ENCODE peak calls at places on chromosome 3, in four cellular contexts. One of them, this sample, is unnamed.

GRCh38 chr3:16294854-16295253 is 29.8 kb downstream of the OXNAD1 start:
- DNase-seq in HepG2: no peak
- DNase-seq in K562: no peak
- DNase-seq in H1: no peak
- DNase-seq in this sample: no peak

GRCh38 chr3:46559030-46559704 is 6.9 kb downstream of the LRRC2 start:
- DNase-seq in HepG2: no peak
- DNase-seq in K562: no peak
- DNase-seq in H1: peak
- DNase-seq in this sample: no peak

GRCh38 chr3:134201201-134202130 is 49.2 kb downstream of the RYK start:
- DNase-seq in HepG2: no peak
- DNase-seq in K562: no peak
- DNase-seq in H1: no peak
- DNase-seq in this sample: peak

GRCh38 chr3:12729313-12729676 is 29.8 kb downstream of the TMEM40 start:
- DNase-seq in HepG2: no peak
- DNase-seq in K562: no peak
- DNase-seq in H1: no peak
- DNase-seq in this sample: no peak

GRCh38 chr3:42515391-42515916 is 13.0 kb downstream of the VIPR1 start:
- DNase-seq in HepG2: no peak
- DNase-seq in K562: no peak
- DNase-seq in H1: no peak
- DNase-seq in this sample: no peak

GRCh38 chr3:111904376-111905241 is 45.5 kb downstream of the PHLDB2 start:
- DNase-seq in HepG2: peak
- DNase-seq in K562: no peak
- DNase-seq in H1: no peak
- DNase-seq in this sample: peak

GRCh38 chr3:104549099-104549714 is 817.5 kb upstream of the ALCAM start:
- DNase-seq in HepG2: no peak
- DNase-seq in K562: no peak
- DNase-seq in H1: no peak
- DNase-seq in this sample: no peak

GRCh38 chr3:89446593-89446992 is 339.2 kb downstream of the EPHA3 start:
- DNase-seq in HepG2: no peak
- DNase-seq in K562: no peak
- DNase-seq in H1: no peak
- DNase-seq in this sample: no peak

GRCh38 chr3:42802876-42803799 is 1.2 kb downstream of the HIGD1A start:
- DNase-seq in HepG2: peak
- DNase-seq in K562: no peak
- DNase-seq in H1: peak
- DNase-seq in this sample: no peak

GRCh38 chr3:184815046-184815930 is 3.3 kb downstream of the VPS8 start:
- DNase-seq in HepG2: no peak
- DNase-seq in K562: no peak
- DNase-seq in H1: no peak
- DNase-seq in this sample: no peak

GRCh38 chr3:62019906-62020305 is 353.4 kb downstream of the FEZF2 start:
- DNase-seq in HepG2: no peak
- DNase-seq in K562: no peak
- DNase-seq in H1: no peak
- DNase-seq in this sample: no peak

GRCh38 chr3:171488479-171488878 is 28.3 kb upstream of the TNIK start:
- DNase-seq in HepG2: no peak
- DNase-seq in K562: no peak
- DNase-seq in H1: no peak
- DNase-seq in this sample: no peak

GRCh38 chr3:158847885-158848284 is 46.0 kb downstream of the MFSD1 start:
- DNase-seq in HepG2: no peak
- DNase-seq in K562: no peak
- DNase-seq in H1: no peak
- DNase-seq in this sample: no peak

GRCh38 chr3:71310595-71311319 is 272.8 kb downstream of the FOXP1 start:
- DNase-seq in HepG2: peak
- DNase-seq in K562: no peak
- DNase-seq in H1: no peak
- DNase-seq in this sample: no peak

GRCh38 chr3:15271785-15272381 is 60.5 kb downstream of the SH3BP5 start:
- DNase-seq in HepG2: no peak
- DNase-seq in K562: no peak
- DNase-seq in H1: no peak
- DNase-seq in this sample: no peak

GRCh38 chr3:86969500-86970189 is 21.3 kb downstream of the VGLL3 start:
- DNase-seq in HepG2: peak
- DNase-seq in K562: peak
- DNase-seq in H1: peak
- DNase-seq in this sample: peak

GRCh38 chr3:63576826-63577225 is 75.6 kb upstream of the SNTN start:
- DNase-seq in HepG2: no peak
- DNase-seq in K562: no peak
- DNase-seq in H1: no peak
- DNase-seq in this sample: no peak

GRCh38 chr3:47685037-47685436 is 96.7 kb downstream of the SMARCC1 start:
- DNase-seq in HepG2: no peak
- DNase-seq in K562: no peak
- DNase-seq in H1: no peak
- DNase-seq in this sample: no peak

GRCh38 chr3:128854382-128854939 is 25.0 kb upstream of the ACAD9 start:
- DNase-seq in HepG2: no peak
- DNase-seq in K562: no peak
- DNase-seq in H1: no peak
- DNase-seq in this sample: no peak

GRCh38 chr3:4351164-4351855 is 48.1 kb downstream of the SETMAR start:
- DNase-seq in HepG2: no peak
- DNase-seq in K562: peak
- DNase-seq in H1: no peak
- DNase-seq in this sample: no peak

GRCh38 chr3:111845996-111846395 is 13.1 kb upstream of the PHLDB2 start:
- DNase-seq in HepG2: no peak
- DNase-seq in K562: no peak
- DNase-seq in H1: no peak
- DNase-seq in this sample: no peak

GRCh38 chr3:46470831-46471230 is 6.1 kb upstream of the LTF start:
- DNase-seq in HepG2: no peak
- DNase-seq in K562: no peak
- DNase-seq in H1: peak
- DNase-seq in this sample: no peak

GRCh38 chr3:8529738-8530525 is 28.3 kb downstream of the LMCD1 start:
- DNase-seq in HepG2: no peak
- DNase-seq in K562: no peak
- DNase-seq in H1: no peak
- DNase-seq in this sample: no peak

GRCh38 chr3:130850044-130850797 is 43.7 kb upstream of the ATP2C1 start:
- DNase-seq in HepG2: no peak
- DNase-seq in K562: peak
- DNase-seq in H1: no peak
- DNase-seq in this sample: no peak

GRCh38 chr3:155252535-155252934 is 40.9 kb downstream of the STRIT1 start:
- DNase-seq in HepG2: no peak
- DNase-seq in K562: no peak
- DNase-seq in H1: no peak
- DNase-seq in this sample: no peak
- TF ChIP-seq FOSL1 in HepG2: no peak
- TF ChIP-seq FOSL1 in K562: peak
- TF ChIP-seq FOSL1 in H1: no peak
- TF ChIP-seq FOSL1 in this sample: no peak

DNA sequence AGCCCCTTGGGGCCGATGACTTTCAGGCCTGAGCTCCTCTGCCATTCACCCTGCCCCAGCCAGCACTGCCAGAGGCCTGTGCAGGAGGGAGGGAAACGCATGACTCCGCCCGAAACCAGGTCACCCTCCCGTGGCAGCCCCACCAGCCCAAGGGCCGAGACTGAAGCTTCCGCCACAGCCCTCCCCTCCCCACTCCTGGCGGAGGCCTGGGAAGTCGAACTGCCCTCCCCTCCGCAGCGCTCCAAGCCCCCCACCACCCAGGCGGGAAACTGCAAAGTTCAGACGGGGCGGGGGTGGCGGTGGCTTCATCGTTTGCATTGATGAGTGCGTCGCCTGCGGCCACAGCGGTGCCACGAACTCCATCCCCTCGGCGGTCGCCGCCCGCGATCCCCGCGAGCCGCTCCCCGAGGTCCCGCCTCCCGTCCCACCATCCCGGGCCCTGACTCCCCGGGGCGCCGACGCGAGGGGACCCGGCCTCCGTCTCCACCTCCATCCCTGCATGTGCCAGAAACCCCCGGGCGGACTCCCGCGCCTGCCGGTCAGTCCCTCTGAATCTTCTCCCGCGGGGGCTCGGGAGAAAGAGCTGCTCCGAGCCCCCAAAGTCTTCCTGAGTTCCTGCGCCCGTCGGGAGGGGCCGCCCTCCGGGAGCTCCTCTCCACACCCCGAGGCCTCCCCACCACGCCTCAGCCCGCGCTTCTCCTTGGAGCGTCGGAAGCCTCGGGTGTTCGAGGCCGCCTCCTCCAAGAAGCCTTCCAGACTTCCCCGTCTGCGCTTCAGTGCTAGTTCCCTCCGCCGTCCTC is 706 bp downstream of the MELTF start:
- DNase-seq in HepG2: no peak
- DNase-seq in K562: peak
- DNase-seq in H1: peak
- DNase-seq in this sample: no peak
- TF ChIP-seq FOSL1 in HepG2: no peak
- TF ChIP-seq FOSL1 in K562: no peak
- TF ChIP-seq FOSL1 in H1: no peak
- TF ChIP-seq FOSL1 in this sample: no peak

DNA sequence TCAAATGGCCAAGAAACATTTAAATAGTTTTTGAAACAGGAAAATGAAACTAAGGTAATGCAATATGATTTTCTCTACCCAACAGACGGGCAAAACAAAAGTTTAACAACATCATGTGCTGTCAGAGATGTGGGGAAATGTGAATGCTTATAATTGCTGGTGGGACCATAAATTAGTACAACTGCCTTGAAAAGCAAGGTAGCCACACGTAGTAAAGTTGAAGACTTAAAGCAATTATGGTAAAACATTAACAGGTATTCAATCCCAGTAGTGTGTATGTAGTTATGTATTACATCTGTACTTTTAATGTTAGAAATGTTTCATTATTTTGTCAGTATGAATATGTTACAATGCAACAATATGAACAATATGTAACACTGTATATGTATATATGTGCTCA is 56.9 kb upstream of the C3orf80 start:
- DNase-seq in HepG2: no peak
- DNase-seq in K562: no peak
- DNase-seq in H1: no peak
- DNase-seq in this sample: no peak
- TF ChIP-seq FOSL1 in HepG2: no peak
- TF ChIP-seq FOSL1 in K562: no peak
- TF ChIP-seq FOSL1 in H1: no peak
- TF ChIP-seq FOSL1 in this sample: no peak

DNA sequence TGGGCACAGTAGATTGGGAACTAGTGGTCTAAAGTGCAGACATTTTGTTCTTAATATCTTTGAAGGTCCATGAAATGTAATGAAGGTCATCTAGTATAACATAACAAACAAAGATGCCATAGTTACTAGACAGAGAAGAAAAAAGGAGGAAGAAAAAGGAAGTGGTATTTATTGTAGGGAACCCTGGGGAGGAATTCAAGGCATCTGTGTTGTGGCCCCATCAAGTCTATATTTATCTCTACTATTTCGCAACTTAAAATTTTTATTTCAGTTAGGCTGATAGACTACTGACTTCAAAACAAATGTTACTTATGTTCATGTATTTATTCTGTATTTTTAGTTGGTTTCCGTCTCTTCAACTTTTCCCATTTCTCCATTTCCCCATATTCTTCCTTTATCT is 48.9 kb upstream of the ZDHHC23 start:
- DNase-seq in HepG2: no peak
- DNase-seq in K562: no peak
- DNase-seq in H1: no peak
- DNase-seq in this sample: no peak
- TF ChIP-seq FOSL1 in HepG2: no peak
- TF ChIP-seq FOSL1 in K562: no peak
- TF ChIP-seq FOSL1 in H1: no peak
- TF ChIP-seq FOSL1 in this sample: no peak

GRCh38 chr3:54123538-54124196 is 1.3 kb downstream of the CACNA2D3 start:
- DNase-seq in HepG2: no peak
- DNase-seq in K562: no peak
- DNase-seq in H1: no peak
- DNase-seq in this sample: no peak

GRCh38 chr3:54125317-54125716 is 3.0 kb downstream of the CACNA2D3 start:
- DNase-seq in HepG2: no peak
- DNase-seq in K562: no peak
- DNase-seq in H1: no peak
- DNase-seq in this sample: no peak

GRCh38 chr3:54122802-54123537 is 618 bp downstream of the CACNA2D3 start:
- DNase-seq in HepG2: no peak
- DNase-seq in K562: no peak
- DNase-seq in H1: peak
- DNase-seq in this sample: no peak

GRCh38 chr3:54127499-54128056 is 5.2 kb downstream of the CACNA2D3 start:
- DNase-seq in HepG2: no peak
- DNase-seq in K562: no peak
- DNase-seq in H1: no peak
- DNase-seq in this sample: no peak

GRCh38 chr3:54126551-54126950 is 4.2 kb downstream of the CACNA2D3 start:
- DNase-seq in HepG2: no peak
- DNase-seq in K562: no peak
- DNase-seq in H1: no peak
- DNase-seq in this sample: no peak
- TF ChIP-seq FOSL1 in HepG2: no peak
- TF ChIP-seq FOSL1 in K562: no peak
- TF ChIP-seq FOSL1 in H1: no peak
- TF ChIP-seq FOSL1 in this sample: no peak

This sample was measured in HCT116.